ENCODE peak calls at places on chromosomes 13 and 19, in eight cellular contexts. E is body of pancreas, T is astrocyte of the spinal cord, G is fibroblast of mammary gland, Z is bronchial epithelial cell, U is RWPE1, L is esophagus muscularis mucosa, S is lower lobe of right lung. X is an unnamed sample.

GRCh38 chr13:40302351-40302750 is 364.1 kb downstream of the FOXO1 start:
- DNase-seq in E (no peak), T (no peak), G (no peak), Z (no peak), U (no peak), L (no peak), S (no peak), X (no peak)

GRCh38 chr19:12064266-12065099 is at the start of gene ZNF844:
- DNase-seq in E (peak; percentile 99), T (peak; percentile 90), G (peak; percentile 83), Z (peak; percentile 56), U (peak; percentile 94), L (peak; percentile 99), S (peak; percentile 97), X (peak; percentile 95)

GRCh38 chr13:35787937-35788336 is 311.4 kb upstream of the MAB21L1 start:
- DNase-seq in E (no peak), T (no peak), G (no peak), Z (no peak), U (no peak), L (no peak), S (no peak), X (no peak)

GRCh38 chr19:31943305-31943704 is 402.1 kb upstream of the ZNF507 start:
- DNase-seq in E (no peak), T (no peak), G (no peak), Z (no peak), U (no peak), L (peak; percentile 81), S (no peak), X (no peak)

GRCh38 chr19:43606569-43607229 is 5.2 kb upstream of the SRRM5 start:
- DNase-seq in E (peak; percentile 10), T (no peak), G (no peak), Z (peak; percentile 67), U (peak; percentile 57), L (no peak), S (no peak), X (no peak)

GRCh38 chr13:111216166-111216960 is 101.3 kb downstream of the ARHGEF7 start:
- DNase-seq in E (peak; percentile 62), T (peak; percentile 43), G (peak; percentile 30), Z (peak; percentile 22), U (peak; percentile 34), L (no peak), S (no peak), X (peak; percentile 43)

GRCh38 chr19:49930483-49931011 is 1.2 kb upstream of the NUP62 start:
- DNase-seq in E (no peak), T (no peak), G (peak; percentile 42), Z (no peak), U (peak; percentile 13), L (no peak), S (no peak), X (no peak)

GRCh38 chr13:34265016-34265692 is 447.2 kb downstream of the RFC3 start:
- DNase-seq in E (no peak), T (no peak), G (no peak), Z (peak; percentile 89), U (peak; percentile 38), L (no peak), S (no peak), X (no peak)

GRCh38 chr19:29628661-29629385 is 22.7 kb downstream of the POP4 start:
- DNase-seq in E (no peak), T (no peak), G (no peak), Z (no peak), U (no peak), L (no peak), S (peak; percentile 17), X (no peak)

GRCh38 chr19:48539503-48540096 is 12.4 kb upstream of the SULT2B1 start:
- DNase-seq in E (peak; percentile 44), T (peak; percentile 33), G (peak; percentile 79), Z (peak; percentile 69), U (no peak), L (no peak), S (no peak), X (no peak)

GRCh38 chr13:34408635-34409034 is 533.4 kb upstream of the NBEA start:
- DNase-seq in E (no peak), T (no peak), G (no peak), Z (no peak), U (no peak), L (no peak), S (no peak), X (no peak)

GRCh38 chr19:28968721-28969120 is 244.2 kb downstream of the UQCRFS1 start:
- DNase-seq in E (no peak), T (no peak), G (peak; percentile 16), Z (no peak), U (no peak), L (no peak), S (no peak), X (no peak)

GRCh38 chr19:6728346-6728745 is 7.9 kb upstream of the C3 start:
- DNase-seq in E (no peak), T (no peak), G (no peak), Z (no peak), U (no peak), L (no peak), S (peak; percentile 69), X (peak; percentile 69)

GRCh38 chr19:49663224-49663623 is 2.4 kb downstream of the IRF3 start:
- DNase-seq in E (no peak), T (no peak), G (no peak), Z (no peak), U (no peak), L (no peak), S (no peak), X (no peak)

GRCh38 chr13:44667950-44668349 is 91.8 kb upstream of the TSC22D1 start:
- DNase-seq in E (no peak), T (peak; percentile 54), G (peak; percentile 35), Z (no peak), U (no peak), L (no peak), S (no peak), X (peak; percentile 61)

GRCh38 chr19:52453324-52454094 is at the start of gene ZNF578:
- DNase-seq in E (peak; percentile 63), T (peak; percentile 89), G (peak; percentile 86), Z (peak; percentile 65), U (peak; percentile 13), L (peak; percentile 93), S (peak; percentile 77), X (peak; percentile 71)

GRCh38 chr13:30831515-30831914 is 74.6 kb upstream of the MEDAG start:
- DNase-seq in E (no peak), T (no peak), G (no peak), Z (no peak), U (no peak), L (no peak), S (no peak), X (no peak)

GRCh38 chr19:27774827-27775226 is 1438.1 kb downstream of the UQCRFS1 start:
- DNase-seq in E (no peak), T (no peak), G (peak; percentile 18), Z (no peak), U (no peak), L (no peak), S (no peak), X (no peak)

GRCh38 chr19:27776524-27776923 is 1436.4 kb downstream of the UQCRFS1 start:
- DNase-seq in E (no peak), T (no peak), G (no peak), Z (no peak), U (no peak), L (no peak), S (no peak), X (no peak)

GRCh38 chr19:27777242-27777641 is 1435.7 kb downstream of the UQCRFS1 start:
- DNase-seq in E (no peak), T (no peak), G (no peak), Z (no peak), U (no peak), L (peak; percentile 70), S (no peak), X (no peak)

GRCh38 chr19:27775395-27775794 is 1437.6 kb downstream of the UQCRFS1 start:
- DNase-seq in E (no peak), T (no peak), G (no peak), Z (no peak), U (no peak), L (peak; percentile 60), S (no peak), X (no peak)

DNA sequence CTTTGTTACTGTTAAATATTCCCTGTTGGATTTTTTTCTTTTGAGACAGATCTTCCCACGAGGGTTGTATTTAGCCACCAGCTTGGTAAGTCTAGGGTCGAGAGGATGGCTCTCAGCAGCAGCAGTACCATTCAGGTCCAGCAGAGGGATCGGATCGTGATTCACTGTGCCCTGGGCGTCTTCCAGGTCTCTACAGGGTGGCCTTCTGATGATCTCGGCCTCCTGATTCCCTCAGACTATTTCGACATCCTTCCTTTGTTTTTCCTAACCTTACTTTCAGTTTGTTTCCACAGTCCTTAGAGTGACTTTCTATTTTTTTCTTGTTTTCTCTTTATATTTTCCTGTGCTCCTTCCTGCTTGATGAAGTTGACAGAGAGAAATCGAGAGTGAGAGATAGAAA is 1436.9 kb downstream of the UQCRFS1 start:
- DNase-seq in E (no peak), T (peak; percentile 15), G (peak; percentile 82), Z (peak; percentile 3), U (no peak), L (no peak), S (no peak), X (no peak)
- TF ChIP-seq CTCF in E (no peak), T (peak; percentile 41), G (peak; percentile 53), Z (peak; percentile 29), U (no peak), L (peak; percentile 13), S (no peak), X (no peak)

GRCh38 chr13:24741016-24741662 is 22.8 kb upstream of the RNF17 start:
- DNase-seq in E (no peak), T (no peak), G (no peak), Z (no peak), U (no peak), L (no peak), S (no peak), X (peak; percentile 57)
- TF ChIP-seq CTCF in E (no peak), T (peak; percentile 19), G (peak; percentile 29), Z (peak; percentile 40), U (no peak), L (no peak), S (no peak), X (peak; percentile 8)

GRCh38 chr19:13758795-13759194 is 5.5 kb upstream of the MRI1 start:
- DNase-seq in E (no peak), T (no peak), G (no peak), Z (no peak), U (no peak), L (no peak), S (no peak), X (no peak)
- TF ChIP-seq CTCF in E (no peak), T (no peak), G (no peak), Z (no peak), U (no peak), L (no peak), S (no peak), X (no peak)

GRCh38 chr19:18321729-18322091 is 1.2 kb downstream of the LSM4 start:
- DNase-seq in E (no peak), T (peak; percentile 2), G (peak; percentile 47), Z (no peak), U (no peak), L (no peak), S (no peak), X (no peak)

GRCh38 chr19:18322759-18323460 is at the start of gene LSM4:
- DNase-seq in E (peak; percentile 99), T (peak; percentile 98), G (peak; percentile 94), Z (peak; percentile 92), U (peak; percentile 99), L (peak; percentile 99), S (peak; percentile 99), X (peak; percentile 98)

GRCh38 chr19:18319591-18320135 is 3.2 kb downstream of the LSM4 start:
- DNase-seq in E (peak; percentile 58), T (no peak), G (no peak), Z (no peak), U (no peak), L (no peak), S (peak; percentile 66), X (no peak)

GRCh38 chr19:18320865-18321728 is 1.8 kb downstream of the LSM4 start:
- DNase-seq in E (no peak), T (no peak), G (no peak), Z (no peak), U (no peak), L (no peak), S (peak; percentile 65), X (no peak)

GRCh38 chr19:18322318-18322758 is 538 bp downstream of the LSM4 start:
- DNase-seq in E (no peak), T (peak; percentile 59), G (peak; percentile 70), Z (peak; percentile 55), U (peak; percentile 67), L (no peak), S (peak; percentile 62), X (peak; percentile 68)
- TF ChIP-seq CTCF in E (no peak), T (peak; percentile 37), G (peak; percentile 25), Z (peak; percentile 16), U (no peak), L (no peak), S (peak; percentile 11), X (peak; percentile 21)

X was measured in GM20000.